ENCODE peak calls at places on chromosomes 1 and 21, in eight cellular contexts. G is GM06990, E is esophagus muscularis mucosa, Y is cardiac fibroblast, D is mucosa of descending colon, C is neural progenitor cell, R is esophagus squamous epithelium, V is fibroblast of pulmonary artery. N is an unnamed sample.

GRCh38 chr1:211610779-211611556 is 32.0 kb upstream of the SLC30A1 start:
- DNase-seq in D (no peak), C (no peak), G (no peak), V (peak), E (no peak), R (no peak), Y (no peak), N (peak)

GRCh38 chr1:33424205-33424604 is 6.7 kb downstream of the PHC2 start:
- DNase-seq in E (no peak), C (peak), Y (peak), D (no peak), R (no peak), V (peak), G (no peak), N (peak)

GRCh38 chr1:202760589-202760988 is 47.6 kb downstream of the KDM5B start:
- DNase-seq in Y (peak), R (no peak), C (no peak), V (peak), E (no peak), G (no peak), D (no peak), N (peak)

GRCh38 chr1:240031414-240031813 is 60.3 kb upstream of the FMN2 start:
- DNase-seq in G (no peak), E (no peak), C (no peak), V (peak), Y (peak), D (no peak), R (no peak), N (peak)

GRCh38 chr1:230393722-230394121 is 32.4 kb downstream of the PGBD5 start:
- DNase-seq in C (no peak), Y (no peak), E (no peak), G (no peak), V (no peak), D (no peak), R (no peak), N (no peak)

GRCh38 chr21:29654203-29654602 is 285.6 kb downstream of the GRIK1 start:
- DNase-seq in Y (no peak), R (no peak), E (no peak), C (no peak), V (no peak), D (no peak), G (no peak), N (no peak)

GRCh38 chr1:2950926-2951305 is 70.4 kb upstream of the ACTRT2 start:
- DNase-seq in D (no peak), E (no peak), C (no peak), G (no peak), R (no peak), Y (no peak), V (no peak), N (no peak)

GRCh38 chr1:147514233-147514632 is 27.1 kb upstream of the BCL9 start:
- DNase-seq in V (no peak), E (no peak), R (no peak), C (no peak), G (no peak), Y (no peak), D (no peak), N (no peak)

GRCh38 chr1:1402081-1402900 is 3.2 kb upstream of the CCNL2 start:
- DNase-seq in R (no peak), E (no peak), Y (peak), C (peak), G (no peak), V (peak), D (peak), N (peak)

GRCh38 chr1:12456979-12457378 is 161.0 kb downstream of the DHRS3 start:
- DNase-seq in R (no peak), E (no peak), Y (peak), G (no peak), D (no peak), C (no peak), V (peak), N (peak)

GRCh38 chr1:67704351-67704750 is 19.4 kb downstream of the GADD45A start:
- DNase-seq in R (no peak), D (no peak), Y (no peak), E (no peak), G (no peak), V (no peak), C (no peak), N (no peak)

GRCh38 chr1:119752592-119752991 is 16.1 kb downstream of the HMGCS2 start:
- DNase-seq in C (no peak), E (no peak), D (no peak), G (no peak), R (no peak), V (no peak), Y (no peak), N (no peak)

GRCh38 chr1:51192213-51192843 is 43.7 kb upstream of the RNF11 start:
- DNase-seq in G (no peak), D (peak), C (peak), E (no peak), Y (peak), V (peak), R (no peak), N (peak)

GRCh38 chr1:63317007-63317813 is 5.2 kb upstream of the FOXD3 start:
- DNase-seq in Y (peak), D (peak), R (no peak), G (peak), V (peak), E (no peak), C (peak), N (peak)

GRCh38 chr1:92709738-92710137 is 75.2 kb downstream of the EVI5 start:
- DNase-seq in V (peak), Y (peak), G (no peak), D (peak), R (no peak), C (no peak), E (no peak), N (peak)

DNA sequence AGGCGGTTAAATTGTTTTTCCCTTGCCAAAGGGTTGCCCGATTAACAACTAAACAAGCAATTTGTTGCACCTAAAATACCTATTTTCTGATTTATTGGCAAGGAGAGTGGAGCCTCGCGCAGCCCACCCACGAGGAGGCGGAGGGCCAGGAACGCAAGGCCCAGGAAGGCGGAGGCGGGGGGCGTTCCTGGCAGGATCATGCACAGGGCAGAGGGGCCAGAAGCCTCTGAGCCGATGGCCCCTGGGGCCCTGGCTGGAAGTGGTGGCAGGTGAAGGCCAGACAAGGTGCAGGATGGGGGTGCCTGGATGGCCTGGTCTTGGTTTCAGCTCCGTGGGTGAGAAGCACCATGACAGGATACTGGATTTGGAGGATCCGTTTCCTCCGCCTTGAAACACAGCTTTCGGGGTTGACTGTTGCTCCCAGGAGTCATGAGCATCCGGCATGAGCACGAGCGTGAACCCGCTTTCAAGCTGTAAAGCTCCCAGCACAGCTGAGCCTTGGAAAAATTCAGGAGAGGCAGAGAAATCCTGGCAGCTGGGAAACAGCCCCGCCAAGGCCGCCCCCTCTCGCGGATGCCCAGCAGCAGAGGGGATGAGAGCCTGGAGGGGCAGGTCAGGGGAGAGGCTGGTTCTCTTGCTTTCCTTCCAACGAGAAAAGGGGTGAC is 35.0 kb downstream of the AJAP1 start:
- DNase-seq in R (no peak), E (no peak), D (no peak), Y (no peak), G (no peak), V (no peak), C (no peak), N (no peak)
- TF ChIP-seq CTCF in R (no peak), E (no peak), D (no peak), Y (no peak), G (no peak), V (no peak), C (no peak), N (no peak)

DNA sequence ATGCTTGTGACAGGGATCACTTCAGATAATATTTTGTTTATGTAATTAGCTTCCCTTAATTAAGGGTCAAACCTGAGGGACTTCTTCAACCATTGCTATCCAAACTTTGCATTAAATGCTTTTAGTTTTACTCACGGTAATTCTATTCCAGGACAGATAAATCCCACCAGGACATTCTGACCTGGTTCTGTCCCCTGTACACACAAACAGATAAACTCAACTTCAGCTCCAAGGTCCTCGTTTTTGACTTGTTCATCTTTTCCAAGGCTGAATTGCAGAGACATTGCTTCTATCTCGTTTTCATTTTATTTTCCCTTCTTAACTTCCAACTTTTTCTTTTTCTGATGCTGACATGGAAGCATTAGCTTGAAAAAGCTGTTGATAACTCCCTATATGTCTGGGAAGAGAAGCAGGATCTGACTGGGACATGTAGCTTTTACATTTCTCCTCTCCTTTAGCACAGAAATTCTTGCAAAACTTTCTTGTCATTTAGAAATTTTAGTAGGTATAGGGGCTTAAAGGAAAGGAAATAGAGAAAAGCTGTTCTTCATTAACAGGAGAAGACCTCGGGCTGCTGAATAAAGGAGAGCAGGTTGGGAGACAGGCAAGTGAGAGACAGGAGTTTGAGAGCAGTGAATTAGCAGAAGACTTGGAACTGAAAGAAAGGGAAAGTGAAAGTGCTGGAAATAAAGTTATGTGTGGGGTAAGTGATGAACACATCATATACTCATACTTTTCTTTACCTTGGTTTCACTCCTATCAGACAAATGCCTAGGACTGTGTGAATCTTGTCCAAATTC is 231.7 kb upstream of the B3GALT2 start:
- DNase-seq in G (no peak), D (peak), E (no peak), C (no peak), V (peak), R (no peak), Y (peak), N (peak)
- H3K4me3 ChIP-seq in G (no peak), D (no peak), E (peak), C (no peak), V (peak), R (peak), Y (no peak), N (peak)

GRCh38 chr1:25485536-25486235 is 55.0 kb downstream of the MACO1 start:
- DNase-seq in R (no peak), Y (no peak), E (no peak), C (no peak), D (no peak), V (no peak), G (no peak), N (no peak)

GRCh38 chr1:25484533-25484932 is 53.8 kb downstream of the MACO1 start:
- DNase-seq in R (no peak), G (no peak), Y (no peak), E (no peak), V (no peak), C (no peak), D (no peak), N (no peak)

GRCh38 chr1:25484096-25484495 is 53.4 kb downstream of the MACO1 start:
- DNase-seq in D (peak), Y (no peak), C (no peak), V (no peak), G (no peak), R (no peak), E (no peak), N (no peak)

GRCh38 chr1:25486602-25487001 is 55.9 kb downstream of the MACO1 start:
- DNase-seq in G (no peak), E (no peak), Y (peak), V (no peak), D (no peak), R (no peak), C (no peak), N (peak)

GRCh38 chr1:25487628-25488027 is 55.8 kb upstream of the LDLRAP1 start:
- DNase-seq in G (no peak), R (no peak), Y (no peak), E (no peak), C (peak), V (no peak), D (no peak), N (no peak)
- TF ChIP-seq CTCF in G (peak), R (peak), Y (peak), E (peak), C (peak), V (peak), D (no peak), N (peak)

DNA sequence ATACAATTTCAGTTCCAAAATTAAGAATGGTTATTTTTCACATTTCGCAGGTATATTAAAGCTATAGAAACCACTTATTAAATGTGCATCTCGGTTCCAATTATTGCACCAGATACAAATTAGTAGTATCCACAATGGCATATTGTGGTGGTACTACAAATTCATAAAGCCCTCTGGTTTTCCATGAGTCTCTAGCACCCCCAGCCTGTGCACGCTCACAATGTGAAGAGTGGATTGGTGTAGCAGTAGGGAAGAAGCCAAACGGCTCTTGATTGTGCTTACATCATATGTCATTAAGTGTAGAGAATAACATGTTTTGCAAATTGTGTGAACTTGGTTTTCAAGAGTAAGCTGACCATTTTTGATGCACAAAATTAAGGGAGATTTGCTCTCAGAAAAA is 1.9 kb upstream of the BRINP3 start:
- DNase-seq in E (no peak), R (no peak), G (no peak), C (peak), Y (no peak), V (no peak), D (peak), N (no peak)
- H3K4me3 ChIP-seq in E (no peak), R (no peak), G (no peak), C (peak), Y (no peak), V (no peak), D (no peak), N (no peak)

GRCh38 chr1:31522556-31522845 is 53.8 kb upstream of the TINAGL1 start:
- DNase-seq in C (no peak), G (no peak), E (no peak), V (no peak), R (no peak), Y (no peak), D (no peak), N (no peak)
- TF ChIP-seq CTCF in C (no peak), G (no peak), E (no peak), V (no peak), R (no peak), Y (no peak), D (no peak), N (no peak)